ENCODE peak calls at places on chromosome X, in ten cellular contexts. W is BJ, P is H1, H is astrocyte of the cerebellum, D is stomach, O is Panc1, J is uterus, V is mesothelial cell of epicardium, Y is lower lobe of right lung, Q is choroid plexus epithelial cell. U is an unnamed sample.

GRCh38 chrX:46298821-46299220 is 246.4 kb downstream of the ZNF674 start:
- DNase-seq in W (peak; percentile 36), P (no peak), H (peak; percentile 68), D (no peak), O (no peak), J (no peak), V (no peak), Y (no peak), Q (peak; percentile 13), U (no peak)

GRCh38 chrX:136780738-136781137 is at the start of gene ARHGEF6:
- DNase-seq in W (no peak), P (no peak), H (no peak), D (no peak), O (no peak), J (no peak), V (no peak), Y (no peak), Q (no peak), U (no peak)

GRCh38 chrX:100410083-100410590 is at the start of gene PCDH19:
- DNase-seq in W (no peak), P (no peak), H (peak; percentile 8), D (peak; percentile 54), O (no peak), J (peak; percentile 55), V (peak; percentile 76), Y (peak; percentile 52), Q (peak; percentile 61), U (peak; percentile 66)

GRCh38 chrX:32137525-32137924 is 1065.7 kb upstream of the FTHL17 start:
- DNase-seq in W (no peak), P (no peak), H (no peak), D (no peak), O (no peak), J (no peak), V (peak; percentile 28), Y (no peak), Q (peak; percentile 0), U (no peak)

GRCh38 chrX:110417128-110417527 is 58.5 kb downstream of the RTL9 start:
- DNase-seq in W (no peak), P (no peak), H (no peak), D (no peak), O (no peak), J (no peak), V (no peak), Y (no peak), Q (no peak), U (no peak)

GRCh38 chrX:33160273-33160672 is 51.1 kb downstream of the DMD start:
- DNase-seq in W (no peak), P (no peak), H (no peak), D (no peak), O (no peak), J (no peak), V (no peak), Y (no peak), Q (no peak), U (no peak)

GRCh38 chrX:56798866-56799864 is 70.1 kb downstream of the NBDY start:
- DNase-seq in W (no peak), P (no peak), H (no peak), D (peak; percentile 31), O (no peak), J (peak; percentile 41), V (no peak), Y (no peak), Q (no peak), U (peak; percentile 32)

GRCh38 chrX:68599256-68600152 is 48.0 kb upstream of the STARD8 start:
- DNase-seq in W (no peak), P (no peak), H (no peak), D (no peak), O (no peak), J (no peak), V (no peak), Y (no peak), Q (peak; percentile 23), U (no peak)

GRCh38 chrX:101220881-101221280 is 1.3 kb downstream of the DRP2 start:
- DNase-seq in W (no peak), P (no peak), H (no peak), D (no peak), O (no peak), J (no peak), V (no peak), Y (no peak), Q (no peak), U (no peak)

GRCh38 chrX:154525606-154526490 is 9.8 kb upstream of the FAM3A start:
- DNase-seq in W (no peak), P (no peak), H (no peak), D (no peak), O (no peak), J (no peak), V (no peak), Y (no peak), Q (no peak), U (no peak)

GRCh38 chrX:31271615-31272471 is 200.0 kb upstream of the FTHL17 start:
- DNase-seq in W (no peak), P (no peak), H (no peak), D (no peak), O (no peak), J (no peak), V (no peak), Y (no peak), Q (no peak), U (no peak)

GRCh38 chrX:108735680-108736508 is 469 bp downstream of the IRS4 start:
- DNase-seq in W (no peak), P (no peak), H (no peak), D (no peak), O (no peak), J (no peak), V (no peak), Y (no peak), Q (peak; percentile 4), U (peak; percentile 21)

GRCh38 chrX:120743266-120743665 is 113.4 kb upstream of the C1GALT1C1 start:
- DNase-seq in W (no peak), P (no peak), H (no peak), D (no peak), O (no peak), J (no peak), V (no peak), Y (no peak), Q (no peak), U (no peak)

GRCh38 chrX:42519666-42520231 is 258.2 kb downstream of the PPP1R2C start:
- DNase-seq in W (no peak), P (no peak), H (peak; percentile 54), D (no peak), O (no peak), J (no peak), V (no peak), Y (no peak), Q (peak; percentile 64), U (no peak)
- TF ChIP-seq CTCF in W (peak; percentile 10), P (no peak), H (peak; percentile 23), D (no peak), O (no peak), J (no peak), V (no peak), Y (no peak), Q (peak; percentile 12), U (no peak)

DNA sequence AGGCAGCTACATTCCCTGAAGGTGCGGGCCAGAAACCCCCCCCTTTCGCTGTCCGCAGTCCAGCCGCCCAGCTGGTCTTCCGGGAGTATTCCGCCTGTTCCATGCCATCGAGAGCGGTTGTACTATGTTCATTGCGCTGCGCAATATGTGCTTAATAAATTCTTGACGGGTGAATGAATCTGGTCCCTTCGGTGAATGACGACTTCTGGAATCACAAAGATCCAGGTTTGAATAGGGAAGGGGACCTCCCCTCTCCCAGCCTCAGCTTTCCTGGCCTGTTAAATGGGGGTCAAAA is 777 bp upstream of the TFE3 start:
- DNase-seq in W (no peak), P (no peak), H (no peak), D (no peak), O (no peak), J (no peak), V (no peak), Y (no peak), Q (no peak), U (no peak)
- TF ChIP-seq CTCF in W (no peak), P (no peak), H (no peak), D (no peak), O (no peak), J (no peak), V (no peak), Y (no peak), Q (no peak), U (no peak)

GRCh38 chrX:17559728-17560379 is 177.4 kb upstream of the SCML1 start:
- DNase-seq in W (peak; percentile 39), P (no peak), H (peak; percentile 85), D (peak; percentile 47), O (no peak), J (no peak), V (no peak), Y (no peak), Q (peak; percentile 89), U (no peak)
- TF ChIP-seq CTCF in W (no peak), P (no peak), H (no peak), D (no peak), O (no peak), J (no peak), V (no peak), Y (no peak), Q (peak; percentile 8), U (no peak)

DNA sequence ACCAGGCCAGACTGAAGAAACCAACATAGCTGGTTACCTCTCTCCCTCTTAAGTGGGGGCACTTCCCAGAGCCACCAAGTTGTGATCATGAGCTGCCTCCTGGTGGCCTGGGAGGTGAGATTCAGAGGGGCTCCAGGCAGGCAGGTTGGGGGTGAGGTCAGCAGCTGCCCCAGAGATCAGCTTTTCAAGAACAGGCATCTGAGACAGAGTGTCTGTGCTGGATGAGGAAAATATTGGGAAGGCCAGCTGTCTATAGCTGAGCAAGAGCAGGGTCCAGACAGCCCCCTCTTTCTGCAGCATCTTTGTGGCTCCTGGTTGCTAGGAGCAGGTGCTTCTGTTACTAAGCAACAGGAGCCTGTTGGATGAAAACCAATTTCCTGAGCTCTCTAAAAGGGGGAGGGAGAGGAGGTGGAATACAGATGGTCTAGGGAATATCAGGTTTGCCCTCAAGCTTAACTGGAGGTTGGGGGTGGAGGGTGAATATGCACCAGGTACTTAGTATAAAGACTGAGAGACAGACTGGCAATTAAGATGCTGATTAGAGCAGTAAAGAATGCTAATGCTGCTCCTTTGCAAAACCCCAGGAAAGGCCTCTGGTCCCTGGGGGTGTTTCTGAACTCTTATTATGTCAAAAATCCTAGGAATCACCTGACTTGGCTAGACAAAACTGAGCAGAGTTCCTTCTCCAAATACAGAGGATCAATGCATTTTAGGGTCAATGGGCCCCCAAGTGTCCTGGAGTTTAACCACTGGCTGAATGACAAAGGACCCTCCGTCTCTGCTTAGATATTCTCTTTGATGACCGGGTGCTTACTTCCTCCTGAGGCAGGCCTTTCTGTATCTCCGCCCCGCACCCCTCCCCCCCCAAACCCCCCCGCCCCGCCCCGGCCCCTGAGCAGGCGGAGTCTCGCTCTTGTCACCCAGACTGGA is 21.4 kb downstream of the ZCCHC13 start:
- DNase-seq in W (no peak), P (peak; percentile 71), H (no peak), D (no peak), O (no peak), J (no peak), V (no peak), Y (no peak), Q (no peak), U (no peak)
- TF ChIP-seq CTCF in W (no peak), P (peak; percentile 40), H (no peak), D (no peak), O (no peak), J (no peak), V (no peak), Y (no peak), Q (no peak), U (no peak)